ENCODE peak calls at places on chromosomes 16 and 17, in eight cellular contexts. C, D, O, P, H, I, G and V are unnamed samples.

GRCh38 chr16:89828199-89828869 is at the start of gene SPIRE2:
- DNase-seq in G (peak; percentile 66), C (peak; percentile 56), D (peak; percentile 95), H (no peak), I (peak; percentile 33), P (peak; percentile 88), O (peak; percentile 79), V (peak; percentile 82)

GRCh38 chr17:78132086-78132676 is 1.6 kb downstream of the TMC8 start:
- DNase-seq in D (no peak), C (peak; percentile 81), H (no peak), O (no peak), G (no peak), P (no peak), I (peak; percentile 76), V (peak; percentile 44)

GRCh38 chr16:19164285-19164684 is 3.8 kb upstream of the SYT17 start:
- DNase-seq in H (no peak), P (no peak), O (no peak), C (no peak), D (no peak), I (no peak), G (no peak), V (no peak)

GRCh38 chr17:27430882-27431491 is 25.3 kb upstream of the KSR1 start:
- DNase-seq in G (no peak), H (peak; percentile 45), P (no peak), C (no peak), O (peak; percentile 53), D (peak; percentile 70), I (peak; percentile 40), V (peak; percentile 16)

GRCh38 chr17:19677736-19678379 is 29.3 kb downstream of the ALDH3A2 start:
- DNase-seq in D (no peak), H (no peak), I (no peak), O (no peak), G (no peak), C (no peak), P (no peak), V (no peak)

GRCh38 chr16:1494711-1495110 is 1.6 kb downstream of the TELO2 start:
- DNase-seq in G (no peak), O (no peak), C (no peak), P (no peak), D (no peak), I (no peak), H (no peak), V (peak; percentile 60)

GRCh38 chr16:57519796-57520360 is 16.5 kb downstream of the CCDC102A start:
- DNase-seq in O (peak; percentile 78), H (peak; percentile 91), I (peak; percentile 68), P (peak; percentile 89), D (peak; percentile 94), C (peak; percentile 51), G (peak; percentile 84), V (peak; percentile 79)

GRCh38 chr17:28585891-28586290 is 9.2 kb upstream of the ALDOC start:
- DNase-seq in I (no peak), D (no peak), O (no peak), H (no peak), G (no peak), P (no peak), C (no peak), V (no peak)

GRCh38 chr17:75721463-75722011 is 278 bp downstream of the ITGB4 start:
- DNase-seq in G (no peak), H (peak; percentile 76), D (peak; percentile 89), C (no peak), I (no peak), P (no peak), O (no peak), V (no peak)

GRCh38 chr17:75720656-75721462 is at the start of gene ITGB4:
- DNase-seq in H (peak; percentile 75), D (peak; percentile 88), I (no peak), O (no peak), G (no peak), P (peak; percentile 87), C (peak; percentile 87), V (no peak)

GRCh38 chr17:75722542-75723095 is 1.4 kb downstream of the ITGB4 start:
- DNase-seq in O (no peak), D (peak; percentile 41), G (no peak), C (no peak), H (no peak), I (no peak), P (no peak), V (no peak)

GRCh38 chr17:75723201-75723930 is 2.1 kb downstream of the ITGB4 start:
- DNase-seq in I (no peak), G (no peak), P (no peak), H (no peak), C (no peak), D (no peak), O (no peak), V (no peak)

DNA sequence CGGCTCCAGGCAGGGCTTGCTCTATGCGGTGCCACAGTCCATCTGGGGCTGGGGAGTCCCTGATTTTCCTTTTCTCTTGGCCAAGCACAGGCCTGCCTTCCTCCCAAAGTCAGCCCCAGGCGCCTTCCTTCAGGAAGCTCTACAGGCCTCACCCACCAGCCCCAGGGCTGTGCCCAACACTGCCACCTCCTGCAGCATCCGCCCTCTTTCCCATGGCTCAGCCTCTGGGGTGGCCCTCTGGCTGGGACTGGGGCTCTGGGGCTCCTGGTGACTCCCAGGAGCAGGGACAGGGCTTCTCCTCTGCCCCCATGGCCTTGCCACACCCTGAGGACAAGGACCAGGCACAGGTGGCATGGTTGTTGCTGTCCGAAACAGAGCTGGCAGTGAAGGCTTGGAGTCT is 817 bp downstream of the ITGB4 start:
- DNase-seq in D (peak; percentile 43), P (no peak), I (no peak), G (no peak), O (no peak), C (no peak), H (no peak), V (no peak)
- TF ChIP-seq CTCF in D (no peak), P (no peak), I (no peak), G (no peak), O (no peak), C (no peak), H (no peak), V (no peak)

GRCh38 chr16:82010649-82011048 is 621 bp downstream of the SDR42E1 start:
- DNase-seq in C (peak; percentile 14), P (no peak), H (no peak), G (no peak), I (no peak), O (no peak), D (no peak), V (no peak)

GRCh38 chr16:82016964-82017363 is 5.7 kb upstream of the SDR42E1 start:
- DNase-seq in C (no peak), O (peak; percentile 75), P (no peak), H (no peak), G (no peak), I (no peak), D (no peak), V (no peak)

GRCh38 chr16:82011199-82011641 is at the start of gene SDR42E1:
- DNase-seq in H (peak; percentile 21), P (peak; percentile 36), I (no peak), G (no peak), D (no peak), O (peak; percentile 10), C (peak; percentile 78), V (no peak)

GRCh38 chr16:82020051-82020450 is 8.8 kb upstream of the SDR42E1 start:
- DNase-seq in I (no peak), O (no peak), H (no peak), P (no peak), D (no peak), C (no peak), G (no peak), V (no peak)

GRCh38 chr16:82016268-82016667 is 5.0 kb upstream of the SDR42E1 start:
- DNase-seq in P (no peak), H (peak; percentile 36), D (peak; percentile 34), C (peak; percentile 11), I (no peak), O (peak; percentile 84), G (no peak), V (peak; percentile 29)
- TF ChIP-seq CTCF in P (no peak), H (peak; percentile 7), D (peak; percentile 52), C (peak; percentile 33), I (no peak), O (peak; percentile 66), G (no peak), V (peak; percentile 20)

GRCh38 chr16:68994324-68994723 is 111.1 kb upstream of the HAS3 start:
- DNase-seq in O (no peak), G (no peak), I (no peak), D (no peak), P (no peak), H (no peak), C (no peak), V (no peak)

GRCh38 chr16:68993421-68993820 is 112.0 kb upstream of the HAS3 start:
- DNase-seq in G (no peak), O (no peak), D (no peak), P (no peak), C (no peak), I (no peak), H (no peak), V (no peak)

GRCh38 chr16:68993885-68994284 is 111.6 kb upstream of the HAS3 start:
- DNase-seq in D (no peak), C (no peak), H (peak; percentile 58), I (no peak), P (no peak), O (peak; percentile 89), G (no peak), V (no peak)

GRCh38 chr16:68997564-68997963 is 107.9 kb upstream of the HAS3 start:
- DNase-seq in I (no peak), P (no peak), G (no peak), O (no peak), D (no peak), C (no peak), H (no peak), V (no peak)

GRCh38 chr16:68995011-68995504 is 110.4 kb upstream of the HAS3 start:
- DNase-seq in D (peak; percentile 19), C (no peak), H (peak; percentile 55), O (peak; percentile 50), P (no peak), G (no peak), I (peak; percentile 17), V (no peak)
- TF ChIP-seq CTCF in D (peak; percentile 55), C (peak; percentile 11), H (peak; percentile 62), O (peak; percentile 58), P (no peak), G (no peak), I (peak; percentile 6), V (peak; percentile 19)

GRCh38 chr17:72430611-72431432 is 310.0 kb downstream of the SOX9 start:
- DNase-seq in C (no peak), G (no peak), I (no peak), H (no peak), P (peak; percentile 22), O (no peak), D (no peak), V (no peak)
- TF ChIP-seq CTCF in C (no peak), G (no peak), I (no peak), H (peak; percentile 30), P (no peak), O (peak; percentile 55), D (peak; percentile 49), V (no peak)

GRCh38 chr16:30902070-30902972 is 5.9 kb downstream of the CTF1 start:
- DNase-seq in G (peak; percentile 66), O (peak; percentile 62), C (peak; percentile 51), D (peak; percentile 94), P (peak; percentile 89), I (peak; percentile 74), H (peak; percentile 82), V (peak; percentile 62)
- TF ChIP-seq CTCF in G (peak; percentile 55), O (no peak), C (no peak), D (no peak), P (peak; percentile 72), I (no peak), H (peak; percentile 79), V (peak; percentile 53)